ENCODE peak calls at places on chromosomes 5 and 9, in six cellular contexts. X, D, Z, Q, O and I are unnamed samples.

GRCh38 chr5:11191673-11192072 is 430.6 kb upstream of the DAP start:
- DNase-seq in O (no peak), D (no peak), Q (no peak), X (no peak), Z (no peak), I (no peak)

GRCh38 chr5:15021286-15022046 is 149.9 kb upstream of the ANKH start:
- DNase-seq in D (peak; percentile 80), O (peak; percentile 11), X (no peak), Z (no peak), Q (peak; percentile 91), I (no peak)

GRCh38 chr5:10524376-10525123 is 39.3 kb upstream of the ANKRD33B start:
- DNase-seq in O (no peak), Z (no peak), X (no peak), D (peak; percentile 97), Q (peak; percentile 98), I (no peak)

GRCh38 chr5:169637856-169638190 is 748 bp downstream of the DOCK2 start:
- DNase-seq in D (no peak), X (no peak), O (no peak), Z (peak; percentile 25), Q (no peak), I (no peak)

GRCh38 chr9:115115117-115115880 is 2.7 kb downstream of the TNC start:
- DNase-seq in Q (peak; percentile 74), X (no peak), Z (no peak), O (peak; percentile 42), D (peak; percentile 44), I (no peak)

GRCh38 chr9:27784999-27785713 is 211.9 kb upstream of the C9orf72 start:
- DNase-seq in Q (peak; percentile 41), D (no peak), O (no peak), X (no peak), Z (no peak), I (peak; percentile 68)

GRCh38 chr5:2250365-2250950 is 367.7 kb upstream of the IRX4 start:
- DNase-seq in O (no peak), Z (no peak), X (no peak), D (no peak), Q (no peak), I (no peak)

GRCh38 chr9:98378206-98379193 is 123.1 kb upstream of the TBC1D2 start:
- DNase-seq in O (no peak), Q (peak; percentile 29), X (no peak), Z (no peak), D (peak; percentile 33), I (no peak)

GRCh38 chr9:114784721-114785253 is 21.1 kb downstream of the TNFSF15 start:
- DNase-seq in Q (no peak), X (no peak), D (no peak), Z (no peak), O (no peak), I (no peak)

GRCh38 chr9:18338042-18338441 is 135.9 kb upstream of the ADAMTSL1 start:
- DNase-seq in Z (no peak), X (no peak), O (no peak), Q (peak; percentile 86), D (peak; percentile 58), I (no peak)

GRCh38 chr5:61162832-61163567 is 732 bp upstream of the SMIM15 start:
- DNase-seq in X (no peak), O (peak; percentile 32), Z (no peak), Q (peak; percentile 33), D (peak; percentile 36), I (peak; percentile 37)

GRCh38 chr5:154858972-154859950 is 834 bp downstream of the CNOT8 start:
- DNase-seq in X (no peak), D (no peak), Q (no peak), O (peak; percentile 14), Z (no peak), I (no peak)

GRCh38 chr9:135741276-135742219 is 39.6 kb downstream of the KCNT1 start:
- DNase-seq in Z (no peak), Q (no peak), X (no peak), O (no peak), D (no peak), I (no peak)

GRCh38 chr5:57277085-57277484 is 103.2 kb downstream of the GPBP1 start:
- DNase-seq in O (peak; percentile 50), X (no peak), Q (peak; percentile 15), Z (no peak), D (peak; percentile 40), I (no peak)

GRCh38 chr9:95332860-95333259 is 15.4 kb upstream of the FANCC start:
- DNase-seq in O (no peak), Q (no peak), X (no peak), D (no peak), Z (no peak), I (no peak)

GRCh38 chr9:534886-535285 is 306.6 kb upstream of the DMRT1 start:
- DNase-seq in D (no peak), X (no peak), O (peak; percentile 60), Z (peak; percentile 44), Q (no peak), I (no peak)

GRCh38 chr5:178114325-178115135 is 1.2 kb downstream of the N4BP3 start:
- DNase-seq in O (no peak), Q (no peak), Z (no peak), X (no peak), D (no peak), I (no peak)

GRCh38 chr5:173486355-173486754 is 130.1 kb downstream of the BOD1 start:
- DNase-seq in X (no peak), D (no peak), O (no peak), Q (no peak), Z (no peak), I (no peak)

GRCh38 chr5:14337603-14338002 is 194.5 kb downstream of the TRIO start:
- DNase-seq in Z (no peak), Q (no peak), X (no peak), D (no peak), O (no peak), I (no peak)

GRCh38 chr5:123512631-123513461 is 869 bp downstream of the CSNK1G3 start:
- DNase-seq in O (peak; percentile 25), D (peak; percentile 30), Q (peak; percentile 50), Z (peak; percentile 31), X (peak; percentile 25), I (no peak)

GRCh38 chr9:99114049-99114440 is 9.1 kb downstream of the TGFBR1 start:
- DNase-seq in Q (peak; percentile 53), X (no peak), O (no peak), Z (no peak), D (no peak), I (no peak)

GRCh38 chr5:45521067-45521466 is 175.1 kb downstream of the HCN1 start:
- DNase-seq in Z (no peak), D (peak; percentile 1), Q (no peak), X (no peak), O (peak; percentile 35), I (no peak)

GRCh38 chr5:81819556-81820314 is 68.8 kb upstream of the SSBP2 start:
- DNase-seq in D (peak; percentile 61), X (no peak), Q (peak; percentile 68), O (peak; percentile 74), Z (no peak), I (no peak)

GRCh38 chr5:58988938-58989337 is 406.1 kb downstream of the RAB3C start:
- DNase-seq in O (no peak), D (no peak), Q (no peak), X (no peak), Z (no peak), I (no peak)

GRCh38 chr5:124869481-124870033 is 123.1 kb upstream of the ZNF608 start:
- DNase-seq in Z (no peak), D (no peak), O (no peak), X (no peak), Q (no peak), I (no peak)

GRCh38 chr5:126267435-126267834 is 155.8 kb upstream of the GRAMD2B start:
- DNase-seq in D (no peak), Z (no peak), X (no peak), O (peak; percentile 22), Q (no peak), I (no peak)

GRCh38 chr9:26437056-26437711 is 455.4 kb downstream of the CAAP1 start:
- DNase-seq in Q (no peak), X (no peak), Z (no peak), D (no peak), O (no peak), I (no peak)
- H3K27ac ChIP-seq in Q (no peak overlapping the region), X (no peak overlapping the region), Z (no peak overlapping the region), D (no peak overlapping the region), O (no peak overlapping the region), I (no peak overlapping the region)

GRCh38 chr9:92669527-92669889 is 423 bp downstream of the IPPK start:
- DNase-seq in Z (no peak), O (no peak), X (no peak), D (no peak), Q (peak; percentile 16), I (no peak)
- H3K27ac ChIP-seq in Z (peak overlapping the region; percentile 98), O (peak overlapping the region; percentile 57), X (peak overlapping the region; percentile 77), D (peak overlapping the region; percentile 85), Q (peak overlapping the region; percentile 95), I (peak overlapping the region; percentile 98)

DNA sequence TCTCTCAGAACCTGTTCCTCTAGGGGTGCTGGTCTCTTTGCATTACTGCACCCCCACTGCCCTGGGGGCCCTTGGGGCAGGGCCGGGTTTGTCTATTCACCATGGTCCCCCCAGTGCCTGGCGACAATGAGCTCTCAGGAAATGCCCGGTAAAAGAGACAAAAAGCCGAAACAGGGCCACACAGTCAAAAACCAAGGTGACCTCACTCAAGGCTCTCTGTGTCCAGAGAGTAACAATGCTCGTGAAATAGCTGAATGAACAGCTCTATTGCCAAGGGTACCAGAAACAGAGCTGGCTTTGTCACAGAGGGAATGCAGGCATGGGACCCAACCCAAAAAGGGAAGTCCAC is 16.0 kb downstream of the SH3PXD2B start:
- DNase-seq in O (no peak), D (no peak), X (no peak), Q (no peak), Z (peak; percentile 7), I (no peak)
- H3K27ac ChIP-seq in O (no peak overlapping the region), D (no peak overlapping the region), X (peak overlapping the region; percentile 23), Q (no peak overlapping the region), Z (peak overlapping the region; percentile 52), I (peak overlapping the region; percentile 15)

DNA sequence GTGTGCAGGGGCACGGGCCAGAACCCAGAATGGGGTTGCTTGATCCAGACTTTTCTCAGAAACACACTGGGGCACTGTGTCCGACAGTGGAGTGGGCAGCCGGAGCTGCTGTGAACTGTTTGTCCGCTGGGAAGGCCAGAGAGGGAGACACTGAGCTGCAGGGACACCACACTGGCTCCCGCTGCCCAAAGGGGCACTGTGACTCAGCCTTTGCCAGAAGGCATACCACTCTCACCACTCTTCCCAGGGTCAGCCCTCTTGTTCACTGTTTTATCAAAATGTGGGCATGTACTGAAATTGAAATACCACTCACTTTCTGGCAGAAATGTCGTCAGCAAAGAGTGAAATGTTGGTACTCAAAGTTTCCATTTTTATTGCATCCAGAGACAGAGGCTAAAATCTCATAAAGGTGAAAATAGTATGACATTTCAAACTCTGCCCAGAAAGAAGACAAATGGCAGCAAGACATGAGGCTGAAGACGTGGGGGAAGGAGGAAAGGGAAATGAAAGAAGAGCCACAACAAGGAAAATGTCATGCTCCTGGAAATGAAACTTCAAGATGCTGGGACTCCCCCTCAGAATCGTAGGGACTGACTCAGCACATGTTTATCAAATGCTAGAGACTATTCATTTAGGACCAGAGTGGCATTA is 4.5 kb upstream of the IL7R start:
- DNase-seq in D (peak; percentile 43), Z (no peak), O (peak; percentile 22), Q (peak; percentile 13), X (no peak), I (no peak)
- H3K27ac ChIP-seq in D (no peak overlapping the region), Z (no peak overlapping the region), O (no peak overlapping the region), Q (no peak overlapping the region), X (no peak overlapping the region), I (no peak overlapping the region)

DNA sequence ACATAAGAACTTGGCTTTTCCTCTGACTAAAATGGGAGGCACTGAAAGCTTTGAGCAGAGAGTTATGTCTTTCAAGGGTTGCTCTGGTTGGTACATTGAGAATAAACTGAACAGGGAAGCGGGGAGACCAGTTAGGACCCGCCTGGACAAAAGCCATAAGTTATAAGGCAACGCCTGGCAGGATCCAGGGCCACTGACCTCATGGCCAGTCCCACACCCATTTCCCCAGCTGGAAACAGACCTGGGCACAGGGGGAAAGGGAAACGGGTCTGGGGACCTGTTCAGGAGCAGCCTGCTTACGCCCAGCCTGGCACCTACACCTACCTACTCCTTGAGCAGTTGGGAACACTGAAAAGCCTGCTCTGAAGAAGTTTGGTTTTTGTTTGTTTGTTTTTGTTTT is 1.3 kb downstream of the SPINK4 start:
- DNase-seq in D (no peak), Z (no peak), Q (no peak), X (no peak), O (no peak), I (no peak)
- H3K27ac ChIP-seq in D (no peak overlapping the region), Z (no peak overlapping the region), Q (no peak overlapping the region), X (no peak overlapping the region), O (no peak overlapping the region), I (no peak overlapping the region)